ENCODE peak calls at places on chromosomes 6 and 20, in seven cellular contexts. One of them, this sample, is unnamed.

GRCh38 chr20:53918949-53919361 is 151.4 kb downstream of the BCAS1 start:
- DNase-seq in activated CD4-positive, CD25-positive, alpha-beta regulatory T cell: no peak
- DNase-seq in NCI-H1092: no peak
- DNase-seq in NCI-H1930: no peak
- DNase-seq in activated T-cell treated with anti-CD3 and anti-CD28 coated beads for 1 hour: no peak
- DNase-seq in amniotic stem cell: no peak
- DNase-seq in ureter: no peak
- DNase-seq in this sample: no peak

GRCh38 chr6:143619844-143620243 is 57.9 kb upstream of the PHACTR2 start:
- DNase-seq in activated CD4-positive, CD25-positive, alpha-beta regulatory T cell: no peak
- DNase-seq in NCI-H1092: no peak
- DNase-seq in NCI-H1930: no peak
- DNase-seq in activated T-cell treated with anti-CD3 and anti-CD28 coated beads for 1 hour: no peak
- DNase-seq in amniotic stem cell: no peak
- DNase-seq in ureter: no peak
- DNase-seq in this sample: no peak

GRCh38 chr6:113879186-113880096 is 22.3 kb downstream of the MARCKS start:
- DNase-seq in activated CD4-positive, CD25-positive, alpha-beta regulatory T cell: no peak
- DNase-seq in NCI-H1092: peak; percentile 66
- DNase-seq in NCI-H1930: peak; percentile 36
- DNase-seq in activated T-cell treated with anti-CD3 and anti-CD28 coated beads for 1 hour: no peak
- DNase-seq in amniotic stem cell: peak; percentile 61
- DNase-seq in ureter: peak; percentile 58
- DNase-seq in this sample: no peak

GRCh38 chr6:34656378-34657036 is 40.1 kb downstream of the ILRUN start:
- DNase-seq in activated CD4-positive, CD25-positive, alpha-beta regulatory T cell: no peak
- DNase-seq in NCI-H1092: peak; percentile 29
- DNase-seq in NCI-H1930: peak; percentile 93
- DNase-seq in activated T-cell treated with anti-CD3 and anti-CD28 coated beads for 1 hour: no peak
- DNase-seq in amniotic stem cell: no peak
- DNase-seq in ureter: no peak
- DNase-seq in this sample: no peak

GRCh38 chr6:149129401-149130077 is 188.0 kb upstream of the TAB2 start:
- DNase-seq in activated CD4-positive, CD25-positive, alpha-beta regulatory T cell: no peak
- DNase-seq in NCI-H1092: no peak
- DNase-seq in NCI-H1930: no peak
- DNase-seq in activated T-cell treated with anti-CD3 and anti-CD28 coated beads for 1 hour: no peak
- DNase-seq in amniotic stem cell: peak; percentile 51
- DNase-seq in ureter: no peak
- DNase-seq in this sample: no peak

GRCh38 chr6:34200340-34200971 is 36.2 kb upstream of the HMGA1 start:
- DNase-seq in activated CD4-positive, CD25-positive, alpha-beta regulatory T cell: no peak
- DNase-seq in NCI-H1092: no peak
- DNase-seq in NCI-H1930: no peak
- DNase-seq in activated T-cell treated with anti-CD3 and anti-CD28 coated beads for 1 hour: no peak
- DNase-seq in amniotic stem cell: no peak
- DNase-seq in ureter: no peak
- DNase-seq in this sample: no peak

GRCh38 chr6:26420607-26421235 is 18.6 kb downstream of the BTN3A1 start:
- DNase-seq in activated CD4-positive, CD25-positive, alpha-beta regulatory T cell: peak; percentile 4
- DNase-seq in NCI-H1092: no peak
- DNase-seq in NCI-H1930: no peak
- DNase-seq in activated T-cell treated with anti-CD3 and anti-CD28 coated beads for 1 hour: no peak
- DNase-seq in amniotic stem cell: no peak
- DNase-seq in ureter: no peak
- DNase-seq in this sample: no peak

GRCh38 chr6:5645275-5645674 is 361.4 kb downstream of the NRN1 start:
- DNase-seq in activated CD4-positive, CD25-positive, alpha-beta regulatory T cell: no peak
- DNase-seq in NCI-H1092: no peak
- DNase-seq in NCI-H1930: no peak
- DNase-seq in activated T-cell treated with anti-CD3 and anti-CD28 coated beads for 1 hour: no peak
- DNase-seq in amniotic stem cell: no peak
- DNase-seq in ureter: no peak
- DNase-seq in this sample: no peak

GRCh38 chr20:50346372-50347347 is 156.0 kb downstream of the CEBPB start:
- DNase-seq in activated CD4-positive, CD25-positive, alpha-beta regulatory T cell: no peak
- DNase-seq in NCI-H1092: peak; percentile 71
- DNase-seq in NCI-H1930: no peak
- DNase-seq in activated T-cell treated with anti-CD3 and anti-CD28 coated beads for 1 hour: no peak
- DNase-seq in amniotic stem cell: peak; percentile 83
- DNase-seq in ureter: peak; percentile 91
- DNase-seq in this sample: no peak

GRCh38 chr6:33103776-33104175 is 28.0 kb downstream of the HLA-DPB1 start:
- DNase-seq in activated CD4-positive, CD25-positive, alpha-beta regulatory T cell: no peak
- DNase-seq in NCI-H1092: no peak
- DNase-seq in NCI-H1930: no peak
- DNase-seq in activated T-cell treated with anti-CD3 and anti-CD28 coated beads for 1 hour: no peak
- DNase-seq in amniotic stem cell: no peak
- DNase-seq in ureter: no peak
- DNase-seq in this sample: no peak

GRCh38 chr6:112298816-112299281 is 44.5 kb upstream of the LAMA4 start:
- DNase-seq in activated CD4-positive, CD25-positive, alpha-beta regulatory T cell: no peak
- DNase-seq in NCI-H1092: no peak
- DNase-seq in NCI-H1930: no peak
- DNase-seq in activated T-cell treated with anti-CD3 and anti-CD28 coated beads for 1 hour: no peak
- DNase-seq in amniotic stem cell: peak; percentile 19
- DNase-seq in ureter: no peak
- DNase-seq in this sample: no peak

GRCh38 chr20:8368680-8369079 is 236.6 kb downstream of the PLCB1 start:
- DNase-seq in activated CD4-positive, CD25-positive, alpha-beta regulatory T cell: no peak
- DNase-seq in NCI-H1092: no peak
- DNase-seq in NCI-H1930: no peak
- DNase-seq in activated T-cell treated with anti-CD3 and anti-CD28 coated beads for 1 hour: no peak
- DNase-seq in amniotic stem cell: no peak
- DNase-seq in ureter: no peak
- DNase-seq in this sample: no peak

GRCh38 chr20:45100563-45101245 is at the start of gene KCNS1:
- DNase-seq in activated CD4-positive, CD25-positive, alpha-beta regulatory T cell: no peak
- DNase-seq in NCI-H1092: no peak
- DNase-seq in NCI-H1930: no peak
- DNase-seq in activated T-cell treated with anti-CD3 and anti-CD28 coated beads for 1 hour: no peak
- DNase-seq in amniotic stem cell: no peak
- DNase-seq in ureter: no peak
- DNase-seq in this sample: no peak

GRCh38 chr6:17851001-17851719 is 136.3 kb downstream of the KIF13A start:
- DNase-seq in activated CD4-positive, CD25-positive, alpha-beta regulatory T cell: no peak
- DNase-seq in NCI-H1092: no peak
- DNase-seq in NCI-H1930: no peak
- DNase-seq in activated T-cell treated with anti-CD3 and anti-CD28 coated beads for 1 hour: no peak
- DNase-seq in amniotic stem cell: no peak
- DNase-seq in ureter: no peak
- DNase-seq in this sample: no peak

GRCh38 chr20:21353236-21353635 is 44.1 kb downstream of the NKX2-4 start:
- DNase-seq in activated CD4-positive, CD25-positive, alpha-beta regulatory T cell: no peak
- DNase-seq in NCI-H1092: no peak
- DNase-seq in NCI-H1930: no peak
- DNase-seq in activated T-cell treated with anti-CD3 and anti-CD28 coated beads for 1 hour: no peak
- DNase-seq in amniotic stem cell: no peak
- DNase-seq in ureter: no peak
- DNase-seq in this sample: no peak

GRCh38 chr20:35866446-35867202 is 87.7 kb downstream of the SCAND1 start:
- DNase-seq in activated CD4-positive, CD25-positive, alpha-beta regulatory T cell: no peak
- DNase-seq in NCI-H1092: no peak
- DNase-seq in NCI-H1930: no peak
- DNase-seq in activated T-cell treated with anti-CD3 and anti-CD28 coated beads for 1 hour: no peak
- DNase-seq in amniotic stem cell: peak; percentile 74
- DNase-seq in ureter: no peak
- DNase-seq in this sample: no peak

GRCh38 chr6:164303092-164304007 is 888.8 kb downstream of the QKI start:
- DNase-seq in activated CD4-positive, CD25-positive, alpha-beta regulatory T cell: no peak
- DNase-seq in NCI-H1092: no peak
- DNase-seq in NCI-H1930: no peak
- DNase-seq in activated T-cell treated with anti-CD3 and anti-CD28 coated beads for 1 hour: no peak
- DNase-seq in amniotic stem cell: no peak
- DNase-seq in ureter: no peak
- DNase-seq in this sample: no peak

GRCh38 chr6:120116343-120116742 is 766.8 kb upstream of the MAN1A1 start:
- DNase-seq in activated CD4-positive, CD25-positive, alpha-beta regulatory T cell: no peak
- DNase-seq in NCI-H1092: no peak
- DNase-seq in NCI-H1930: no peak
- DNase-seq in activated T-cell treated with anti-CD3 and anti-CD28 coated beads for 1 hour: no peak
- DNase-seq in amniotic stem cell: no peak
- DNase-seq in ureter: no peak
- DNase-seq in this sample: no peak

GRCh38 chr6:148293181-148293995 is 49.2 kb upstream of the SASH1 start:
- DNase-seq in activated CD4-positive, CD25-positive, alpha-beta regulatory T cell: no peak
- DNase-seq in NCI-H1092: no peak
- DNase-seq in NCI-H1930: no peak
- DNase-seq in activated T-cell treated with anti-CD3 and anti-CD28 coated beads for 1 hour: no peak
- DNase-seq in amniotic stem cell: no peak
- DNase-seq in ureter: no peak
- DNase-seq in this sample: no peak

GRCh38 chr6:1930356-1930755 is 315.0 kb downstream of the GMDS start:
- DNase-seq in activated CD4-positive, CD25-positive, alpha-beta regulatory T cell: no peak
- DNase-seq in NCI-H1092: no peak
- DNase-seq in NCI-H1930: no peak
- DNase-seq in activated T-cell treated with anti-CD3 and anti-CD28 coated beads for 1 hour: no peak
- DNase-seq in amniotic stem cell: no peak
- DNase-seq in ureter: no peak
- DNase-seq in this sample: no peak

This sample was measured in vagina.